ENCODE peak calls at places on chromosomes 16 and 17, in eight cellular contexts. D is IMR-90, Y is heart left ventricle, E is HCT116, M is ovary, X is adrenal gland, B is H1, W is A549. H is an unnamed sample.

GRCh38 chr17:43669971-43670644 is 8.4 kb upstream of the MEOX1 start:
- DNase-seq in D (peak; percentile 81), Y (no peak), E (no peak), M (no peak), X (no peak), B (no peak), W (no peak), H (no peak)

GRCh38 chr16:24514096-24514495 is 25.3 kb upstream of the RBBP6 start:
- DNase-seq in D (no peak), Y (no peak), E (no peak), M (no peak), X (no peak), B (no peak), W (no peak), H (no peak)

GRCh38 chr17:79495665-79496064 is 115.2 kb downstream of the RBFOX3 start:
- DNase-seq in D (no peak), Y (no peak), E (no peak), M (no peak), X (no peak), B (no peak), W (no peak), H (no peak)

GRCh38 chr17:40316571-40317344 is 7.8 kb downstream of the RARA start:
- DNase-seq in D (peak; percentile 75), Y (peak; percentile 87), E (peak; percentile 40), M (peak; percentile 83), X (peak; percentile 59), B (no peak), W (peak; percentile 87), H (no peak)

GRCh38 chr17:40176409-40177110 is 710 bp upstream of the RAPGEFL1 start:
- DNase-seq in D (no peak), Y (no peak), E (no peak), M (no peak), X (no peak), B (no peak), W (no peak), H (no peak)

GRCh38 chr17:46770818-46771600 is 47.5 kb downstream of the WNT3 start:
- DNase-seq in D (peak; percentile 23), Y (peak; percentile 51), E (no peak), M (peak; percentile 55), X (peak; percentile 61), B (no peak), W (peak; percentile 76), H (no peak)

GRCh38 chr17:49104511-49105074 is 28.0 kb upstream of the B4GALNT2 start:
- DNase-seq in D (peak; percentile 80), Y (no peak), E (no peak), M (no peak), X (no peak), B (no peak), W (no peak), H (no peak)

GRCh38 chr17:76973040-76973439 is 104.8 kb downstream of the MGAT5B start:
- DNase-seq in D (no peak), Y (no peak), E (no peak), M (no peak), X (no peak), B (no peak), W (no peak), H (no peak)

GRCh38 chr17:81184596-81184995 is 18.6 kb upstream of the AATK start:
- DNase-seq in D (no peak), Y (no peak), E (no peak), M (no peak), X (no peak), B (no peak), W (no peak), H (no peak)

GRCh38 chr17:76000016-76000754 is 470 bp upstream of the CDK3 start:
- DNase-seq in D (peak; percentile 16), Y (no peak), E (peak; percentile 33), M (peak; percentile 70), X (peak; percentile 33), B (peak; percentile 62), W (peak; percentile 73), H (no peak)

GRCh38 chr16:84518804-84519341 is 14.4 kb upstream of the MEAK7 start:
- DNase-seq in D (no peak), Y (no peak), E (no peak), M (peak; percentile 12), X (no peak), B (no peak), W (no peak), H (no peak)

GRCh38 chr17:7476474-7476873 is 3.0 kb downstream of the ZBTB4 start:
- DNase-seq in D (peak; percentile 76), Y (no peak), E (no peak), M (no peak), X (peak; percentile 53), B (no peak), W (peak; percentile 50), H (no peak)

GRCh38 chr17:600576-601301 is 113.9 kb downstream of the VPS53 start:
- DNase-seq in D (peak; percentile 43), Y (no peak), E (no peak), M (no peak), X (peak; percentile 35), B (no peak), W (no peak), H (no peak)

GRCh38 chr17:14201595-14201994 is 35.1 kb downstream of the CDRT15 start:
- DNase-seq in D (no peak), Y (no peak), E (no peak), M (no peak), X (no peak), B (no peak), W (no peak), H (no peak)

GRCh38 chr17:55420776-55421178 is 858 bp downstream of the MMD start:
- DNase-seq in D (no peak), Y (peak; percentile 66), E (no peak), M (peak; percentile 53), X (peak; percentile 37), B (no peak), W (no peak), H (no peak)

GRCh38 chr16:21161211-21161610 is 2.7 kb downstream of the LDAF1 start:
- DNase-seq in D (peak; percentile 35), Y (no peak), E (no peak), M (no peak), X (peak; percentile 41), B (no peak), W (no peak), H (no peak)

GRCh38 chr16:21100447-21100846 is 50.2 kb downstream of the DNAH3 start:
- DNase-seq in D (peak; percentile 90), Y (no peak), E (peak; percentile 19), M (no peak), X (no peak), B (no peak), W (peak; percentile 81), H (no peak)

GRCh38 chr16:24041834-24042631 is 206.2 kb downstream of the PRKCB start:
- DNase-seq in D (peak; percentile 48), Y (peak; percentile 46), E (peak; percentile 49), M (no peak), X (peak; percentile 59), B (peak; percentile 36), W (peak; percentile 65), H (no peak)

GRCh38 chr17:80795737-80796136 is 195.9 kb upstream of the CHMP6 start:
- DNase-seq in D (no peak), Y (peak; percentile 82), E (no peak), M (peak; percentile 56), X (peak; percentile 83), B (no peak), W (no peak), H (no peak)

GRCh38 chr16:1651509-1652342 is 26.4 kb upstream of the JPT2 start:
- DNase-seq in D (peak; percentile 4), Y (no peak), E (no peak), M (no peak), X (no peak), B (no peak), W (no peak), H (no peak)

GRCh38 chr16:71811261-71811803 is 2.7 kb upstream of the AP1G1 start:
- DNase-seq in D (peak; percentile 60), Y (no peak), E (no peak), M (no peak), X (no peak), B (no peak), W (no peak), H (no peak)

GRCh38 chr16:84614914-84615813 is 2.7 kb downstream of the COTL1 start:
- DNase-seq in D (no peak), Y (no peak), E (no peak), M (no peak), X (no peak), B (no peak), W (no peak), H (no peak)

GRCh38 chr17:21272881-21273839 is 11.4 kb upstream of the MAP2K3 start:
- DNase-seq in D (no peak), Y (no peak), E (no peak), M (no peak), X (no peak), B (no peak), W (no peak), H (no peak)

DNA sequence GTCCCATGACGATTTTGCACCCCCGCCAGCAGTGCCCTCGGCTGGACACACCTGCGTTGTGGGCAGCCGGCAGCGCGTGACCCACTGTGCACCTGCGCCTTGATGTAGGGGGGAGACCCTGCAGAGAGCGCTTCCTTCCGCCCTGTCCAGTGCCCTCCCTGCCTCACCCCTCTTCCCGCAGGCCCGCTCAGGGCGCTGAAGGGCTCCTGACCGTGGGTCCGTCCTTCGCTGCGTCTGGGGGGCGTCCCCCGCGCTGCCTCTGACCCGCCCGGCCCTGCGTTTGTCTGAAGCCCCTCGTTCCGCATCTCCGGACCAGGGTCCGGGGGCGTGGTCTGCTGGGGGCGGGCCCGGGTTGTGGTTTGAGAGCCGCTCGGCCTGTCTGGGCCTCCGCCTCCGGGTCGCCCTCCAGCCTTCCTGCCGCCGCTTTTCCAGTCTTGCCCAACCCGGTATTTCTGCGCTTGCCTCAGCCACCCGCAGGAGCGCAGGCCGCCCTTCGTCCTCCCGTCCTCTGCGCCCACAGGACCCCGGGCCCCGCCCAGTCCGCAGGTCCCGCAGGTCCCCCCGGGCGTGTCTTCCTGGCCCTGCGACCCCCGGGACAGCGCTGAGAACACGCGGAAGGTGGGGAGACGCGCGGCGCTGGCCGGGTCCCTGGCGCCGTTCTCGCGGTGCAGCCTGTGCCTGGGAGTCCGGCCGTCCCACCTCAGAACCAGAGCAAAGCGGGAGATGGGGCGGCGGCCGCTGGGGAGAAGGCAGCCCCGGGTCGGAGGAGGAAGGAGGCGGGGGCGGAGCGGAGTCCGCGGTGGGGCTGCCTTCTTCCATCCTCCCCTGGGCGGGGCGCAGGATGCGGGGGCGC is 4.0 kb upstream of the IL17C start:
- DNase-seq in D (peak; percentile 23), Y (peak; percentile 59), E (no peak), M (no peak), X (no peak), B (no peak), W (no peak), H (no peak)
- TF ChIP-seq POLR2A in D (no peak), Y (no peak), E (no peak), M (no peak), X (no peak), B (peak; percentile 2), W (no peak), H (no peak)

GRCh38 chr17:50371526-50371925 is 1.5 kb downstream of the MRPL27 start:
- DNase-seq in D (no peak), Y (no peak), E (no peak), M (no peak), X (no peak), B (no peak), W (no peak), H (no peak)
- H3K4me3 ChIP-seq in D (no peak overlapping the region), Y (peak overlapping the region; percentile 74), E (peak overlapping the region; percentile 54), M (no peak overlapping the region), X (no peak overlapping the region), B (no peak overlapping the region), W (no peak overlapping the region), H (no peak overlapping the region)

GRCh38 chr17:57109393-57110151 is 24.5 kb downstream of the AKAP1 start:
- DNase-seq in D (peak; percentile 5), Y (peak; percentile 89), E (no peak), M (peak; percentile 52), X (no peak), B (no peak), W (peak; percentile 35), H (no peak)
- TF ChIP-seq POLR2A in D (no peak), Y (no peak), E (no peak), M (no peak), X (no peak), B (no peak), W (no peak), H (no peak)

GRCh38 chr17:11292491-11292890 is 51.5 kb downstream of the SHISA6 start:
- DNase-seq in D (no peak), Y (no peak), E (no peak), M (no peak), X (no peak), B (no peak), W (no peak), H (no peak)
- H3K4me3 ChIP-seq in D (no peak overlapping the region), Y (no peak overlapping the region), E (no peak overlapping the region), M (no peak overlapping the region), X (no peak overlapping the region), B (no peak overlapping the region), W (no peak overlapping the region), H (no peak overlapping the region)